ENCODE peak calls at places on chromosome 16, in ten cellular contexts. D, U, H, O, P, A, V, X, K and Z are unnamed samples.

GRCh38 chr16:760498-761343 is at the start of gene MSLN:
- DNase-seq in P (no peak), K (no peak), D (no peak), V (no peak), U (no peak), A (no peak), X (no peak), H (no peak), O (no peak), Z (peak; percentile 61)

GRCh38 chr16:86072328-86073102 is 173.6 kb downstream of the IRF8 start:
- DNase-seq in O (peak; percentile 0), P (peak; percentile 63), V (no peak), K (peak; percentile 74), D (peak; percentile 72), U (peak; percentile 76), A (peak; percentile 32), X (peak; percentile 84), H (peak; percentile 54), Z (peak; percentile 41)

GRCh38 chr16:78211200-78211599 is 111.7 kb downstream of the WWOX start:
- DNase-seq in O (no peak), K (no peak), H (no peak), A (no peak), X (no peak), V (no peak), D (no peak), P (no peak), U (no peak), Z (no peak)

GRCh38 chr16:23683487-23683886 is 4.8 kb downstream of the PLK1 start:
- DNase-seq in A (no peak), V (no peak), X (no peak), K (no peak), H (no peak), U (no peak), O (no peak), D (no peak), P (no peak), Z (no peak)

GRCh38 chr16:74896389-74897370 is 88.2 kb downstream of the WDR59 start:
- DNase-seq in H (no peak), U (no peak), A (no peak), P (no peak), X (no peak), V (no peak), O (peak; percentile 34), K (no peak), D (no peak), Z (no peak)

GRCh38 chr16:28616636-28617035 is 6.8 kb upstream of the SULT1A1 start:
- DNase-seq in A (no peak), H (no peak), O (no peak), K (no peak), U (no peak), X (no peak), D (no peak), V (no peak), P (no peak), Z (no peak)

GRCh38 chr16:68676113-68676860 is 31.2 kb downstream of the CDH3 start:
- DNase-seq in D (no peak), V (no peak), H (no peak), U (no peak), O (no peak), A (no peak), K (no peak), P (no peak), X (no peak), Z (no peak)

GRCh38 chr16:89919535-89920406 is 1.1 kb downstream of the MC1R start:
- DNase-seq in V (no peak), D (no peak), X (no peak), O (no peak), A (no peak), P (no peak), U (no peak), K (no peak), H (no peak), Z (no peak)

GRCh38 chr16:54116126-54116525 is 170.5 kb downstream of the IRX3 start:
- DNase-seq in K (no peak), P (no peak), U (no peak), D (no peak), V (no peak), X (no peak), O (no peak), A (no peak), H (no peak), Z (no peak)

GRCh38 chr16:30896203-30896889 is at the start of gene CTF1:
- DNase-seq in O (peak; percentile 80), A (peak; percentile 91), D (peak; percentile 70), V (no peak), H (no peak), U (peak; percentile 65), X (peak; percentile 86), P (peak; percentile 85), K (peak; percentile 70), Z (peak; percentile 39)

GRCh38 chr16:47533744-47534292 is 72.7 kb downstream of the PHKB start:
- DNase-seq in K (no peak), O (no peak), P (no peak), X (no peak), V (no peak), H (no peak), U (no peak), A (no peak), D (no peak), Z (no peak)

GRCh38 chr16:51337662-51338061 is 186.6 kb upstream of the SALL1 start:
- DNase-seq in A (no peak), H (no peak), O (no peak), K (peak; percentile 26), X (no peak), U (no peak), V (no peak), P (no peak), D (peak; percentile 22), Z (peak; percentile 57)

GRCh38 chr16:54928016-54928356 is 2.7 kb upstream of the IRX5 start:
- DNase-seq in O (no peak), V (no peak), A (peak; percentile 24), H (no peak), K (no peak), P (peak; percentile 36), X (peak; percentile 77), U (no peak), D (no peak), Z (no peak)

GRCh38 chr16:35908152-35908551 is 2448.7 kb downstream of the TP53TG3F start:
- DNase-seq in V (no peak), A (no peak), K (no peak), H (no peak), D (no peak), O (no peak), P (no peak), U (no peak), X (no peak), Z (no peak)

GRCh38 chr16:1990336-1991134 is 765 bp downstream of the SYNGR3 start:
- DNase-seq in X (peak; percentile 48), A (no peak), D (no peak), V (no peak), K (peak; percentile 66), H (peak; percentile 64), O (no peak), U (peak; percentile 76), P (no peak), Z (peak; percentile 34)

GRCh38 chr16:67429053-67429798 is 1.7 kb upstream of the HSD11B2 start:
- DNase-seq in K (no peak), P (no peak), D (no peak), O (no peak), V (no peak), H (no peak), X (no peak), A (no peak), U (no peak), Z (peak; percentile 79)

GRCh38 chr16:29994613-29995329 is 646 bp downstream of the HIRIP3 start:
- DNase-seq in O (peak; percentile 42), U (peak; percentile 75), X (no peak), H (peak; percentile 79), P (no peak), D (peak; percentile 79), V (no peak), K (peak; percentile 94), A (no peak), Z (no peak)